ENCODE peak calls at places on chromosomes 5 and 9, in five cellular contexts. One of them, this sample, is unnamed.

GRCh38 chr9:128718475-128718874 is 5.5 kb downstream of the ZDHHC12 start:
- DNase-seq in transverse colon: no peak
- DNase-seq in anterior cingulate cortex: no peak
- DNase-seq in A549: no peak
- DNase-seq in activated T-cell treated with anti-CD3 and anti-CD28 coated beads, Interleukin-2, amount 50 U/mL, for 1 hour: no peak
- DNase-seq in this sample: no peak

GRCh38 chr5:9408964-9409363 is 136.9 kb downstream of the SEMA5A start:
- DNase-seq in transverse colon: no peak
- DNase-seq in anterior cingulate cortex: no peak
- DNase-seq in A549: no peak
- DNase-seq in activated T-cell treated with anti-CD3 and anti-CD28 coated beads, Interleukin-2, amount 50 U/mL, for 1 hour: no peak
- DNase-seq in this sample: no peak

GRCh38 chr5:131022811-131023210 is 142.2 kb downstream of the HINT1 start:
- DNase-seq in transverse colon: no peak
- DNase-seq in anterior cingulate cortex: no peak
- DNase-seq in A549: no peak
- DNase-seq in activated T-cell treated with anti-CD3 and anti-CD28 coated beads, Interleukin-2, amount 50 U/mL, for 1 hour: no peak
- DNase-seq in this sample: no peak

GRCh38 chr5:32583582-32584232 is 1.6 kb upstream of the SUB1 start:
- DNase-seq in transverse colon: peak
- DNase-seq in anterior cingulate cortex: no peak
- DNase-seq in A549: no peak
- DNase-seq in activated T-cell treated with anti-CD3 and anti-CD28 coated beads, Interleukin-2, amount 50 U/mL, for 1 hour: no peak
- DNase-seq in this sample: no peak

GRCh38 chr5:142913728-142914338 is 143.7 kb downstream of the ARHGAP26 start:
- DNase-seq in transverse colon: no peak
- DNase-seq in anterior cingulate cortex: no peak
- DNase-seq in A549: no peak
- DNase-seq in activated T-cell treated with anti-CD3 and anti-CD28 coated beads, Interleukin-2, amount 50 U/mL, for 1 hour: no peak
- DNase-seq in this sample: no peak

GRCh38 chr5:171201285-171201684 is 107.8 kb upstream of the TLX3 start:
- DNase-seq in transverse colon: no peak
- DNase-seq in anterior cingulate cortex: no peak
- DNase-seq in A549: no peak
- DNase-seq in activated T-cell treated with anti-CD3 and anti-CD28 coated beads, Interleukin-2, amount 50 U/mL, for 1 hour: no peak
- DNase-seq in this sample: peak

GRCh38 chr5:101543780-101544179 is 640.7 kb upstream of the ST8SIA4 start:
- DNase-seq in transverse colon: no peak
- DNase-seq in anterior cingulate cortex: no peak
- DNase-seq in A549: no peak
- DNase-seq in activated T-cell treated with anti-CD3 and anti-CD28 coated beads, Interleukin-2, amount 50 U/mL, for 1 hour: no peak
- DNase-seq in this sample: no peak

GRCh38 chr5:126871441-126871840 is 94.5 kb downstream of the LMNB1 start:
- DNase-seq in transverse colon: no peak
- DNase-seq in anterior cingulate cortex: no peak
- DNase-seq in A549: no peak
- DNase-seq in activated T-cell treated with anti-CD3 and anti-CD28 coated beads, Interleukin-2, amount 50 U/mL, for 1 hour: no peak
- DNase-seq in this sample: no peak

GRCh38 chr9:77210116-77210515 is 32.8 kb downstream of the VPS13A start:
- DNase-seq in transverse colon: no peak
- DNase-seq in anterior cingulate cortex: no peak
- DNase-seq in A549: no peak
- DNase-seq in activated T-cell treated with anti-CD3 and anti-CD28 coated beads, Interleukin-2, amount 50 U/mL, for 1 hour: no peak
- DNase-seq in this sample: no peak

GRCh38 chr5:56279291-56279690 is 46.2 kb upstream of the ANKRD55 start:
- DNase-seq in transverse colon: no peak
- DNase-seq in anterior cingulate cortex: no peak
- DNase-seq in A549: no peak
- DNase-seq in activated T-cell treated with anti-CD3 and anti-CD28 coated beads, Interleukin-2, amount 50 U/mL, for 1 hour: no peak
- DNase-seq in this sample: no peak

GRCh38 chr5:115457985-115458384 is 86.6 kb downstream of the FEM1C start:
- DNase-seq in transverse colon: peak
- DNase-seq in anterior cingulate cortex: no peak
- DNase-seq in A549: no peak
- DNase-seq in activated T-cell treated with anti-CD3 and anti-CD28 coated beads, Interleukin-2, amount 50 U/mL, for 1 hour: no peak
- DNase-seq in this sample: no peak

GRCh38 chr9:26462213-26462612 is 430.4 kb downstream of the CAAP1 start:
- DNase-seq in transverse colon: no peak
- DNase-seq in anterior cingulate cortex: no peak
- DNase-seq in A549: no peak
- DNase-seq in activated T-cell treated with anti-CD3 and anti-CD28 coated beads, Interleukin-2, amount 50 U/mL, for 1 hour: no peak
- DNase-seq in this sample: no peak

GRCh38 chr9:117414220-117414905 is 494 bp downstream of the ASTN2 start:
- DNase-seq in transverse colon: no peak
- DNase-seq in anterior cingulate cortex: peak
- DNase-seq in A549: no peak
- DNase-seq in activated T-cell treated with anti-CD3 and anti-CD28 coated beads, Interleukin-2, amount 50 U/mL, for 1 hour: no peak
- DNase-seq in this sample: no peak

GRCh38 chr9:14863402-14863801 is 46.8 kb downstream of the FREM1 start:
- DNase-seq in transverse colon: no peak
- DNase-seq in anterior cingulate cortex: no peak
- DNase-seq in A549: no peak
- DNase-seq in activated T-cell treated with anti-CD3 and anti-CD28 coated beads, Interleukin-2, amount 50 U/mL, for 1 hour: no peak
- DNase-seq in this sample: no peak

GRCh38 chr9:136881691-136882108 is 4.6 kb upstream of the TRAF2 start:
- DNase-seq in transverse colon: peak
- DNase-seq in anterior cingulate cortex: no peak
- DNase-seq in A549: no peak
- DNase-seq in activated T-cell treated with anti-CD3 and anti-CD28 coated beads, Interleukin-2, amount 50 U/mL, for 1 hour: no peak
- DNase-seq in this sample: no peak

GRCh38 chr5:134127376-134127861 is 12.9 kb downstream of the TCF7 start:
- DNase-seq in transverse colon: no peak
- DNase-seq in anterior cingulate cortex: no peak
- DNase-seq in A549: no peak
- DNase-seq in activated T-cell treated with anti-CD3 and anti-CD28 coated beads, Interleukin-2, amount 50 U/mL, for 1 hour: no peak
- DNase-seq in this sample: no peak

GRCh38 chr9:74173284-74173683 is 323.9 kb upstream of the RORB start:
- DNase-seq in transverse colon: no peak
- DNase-seq in anterior cingulate cortex: no peak
- DNase-seq in A549: no peak
- DNase-seq in activated T-cell treated with anti-CD3 and anti-CD28 coated beads, Interleukin-2, amount 50 U/mL, for 1 hour: no peak
- DNase-seq in this sample: no peak

GRCh38 chr9:133726401-133727276 is 11.5 kb downstream of the SARDH start:
- DNase-seq in transverse colon: peak
- DNase-seq in anterior cingulate cortex: no peak
- DNase-seq in A549: peak
- DNase-seq in activated T-cell treated with anti-CD3 and anti-CD28 coated beads, Interleukin-2, amount 50 U/mL, for 1 hour: peak
- DNase-seq in this sample: no peak

GRCh38 chr9:92642041-92642451 is 27.9 kb downstream of the IPPK start:
- DNase-seq in transverse colon: no peak
- DNase-seq in anterior cingulate cortex: no peak
- DNase-seq in A549: no peak
- DNase-seq in activated T-cell treated with anti-CD3 and anti-CD28 coated beads, Interleukin-2, amount 50 U/mL, for 1 hour: no peak
- DNase-seq in this sample: no peak

GRCh38 chr9:135244751-135245221 is 157.3 kb downstream of the OLFM1 start:
- DNase-seq in transverse colon: no peak
- DNase-seq in anterior cingulate cortex: no peak
- DNase-seq in A549: no peak
- DNase-seq in activated T-cell treated with anti-CD3 and anti-CD28 coated beads, Interleukin-2, amount 50 U/mL, for 1 hour: no peak
- DNase-seq in this sample: peak

GRCh38 chr9:78365979-78366697 is 69.2 kb downstream of the PSAT1 start:
- DNase-seq in transverse colon: no peak
- DNase-seq in anterior cingulate cortex: no peak
- DNase-seq in A549: no peak
- DNase-seq in activated T-cell treated with anti-CD3 and anti-CD28 coated beads, Interleukin-2, amount 50 U/mL, for 1 hour: no peak
- DNase-seq in this sample: no peak

GRCh38 chr9:123376218-123377071 is 20.4 kb downstream of the CRB2 start:
- DNase-seq in transverse colon: no peak
- DNase-seq in anterior cingulate cortex: no peak
- DNase-seq in A549: no peak
- DNase-seq in activated T-cell treated with anti-CD3 and anti-CD28 coated beads, Interleukin-2, amount 50 U/mL, for 1 hour: no peak
- DNase-seq in this sample: no peak

GRCh38 chr5:179865471-179866240 is 7.0 kb upstream of the MRNIP start:
- DNase-seq in transverse colon: no peak
- DNase-seq in anterior cingulate cortex: peak
- DNase-seq in A549: no peak
- DNase-seq in activated T-cell treated with anti-CD3 and anti-CD28 coated beads, Interleukin-2, amount 50 U/mL, for 1 hour: no peak
- DNase-seq in this sample: no peak

GRCh38 chr5:158543539-158544387 is 556.0 kb downstream of the EBF1 start:
- DNase-seq in transverse colon: no peak
- DNase-seq in anterior cingulate cortex: no peak
- DNase-seq in A549: no peak
- DNase-seq in activated T-cell treated with anti-CD3 and anti-CD28 coated beads, Interleukin-2, amount 50 U/mL, for 1 hour: no peak
- DNase-seq in this sample: no peak

GRCh38 chr5:132268698-132269551 is 11.4 kb downstream of the PDLIM4 start:
- DNase-seq in transverse colon: no peak
- DNase-seq in anterior cingulate cortex: no peak
- DNase-seq in A549: no peak
- DNase-seq in activated T-cell treated with anti-CD3 and anti-CD28 coated beads, Interleukin-2, amount 50 U/mL, for 1 hour: no peak
- DNase-seq in this sample: no peak